ENCODE peak calls at places on chromosome 15, in eight cellular contexts. A is activated T-cell treated with anti-CD3 and anti-CD28 coated beads for 24 hours, H is ELR, C is heart left ventricle, N is dorsolateral prefrontal cortex, D is NCI-H2171, K is NAMALWA, O is posterior cingulate gyrus. W is an unnamed sample.

GRCh38 chr15:72271895-72272212 is 500 bp downstream of the PARP6 start:
- DNase-seq in A (no peak), H (peak), C (no peak), N (no peak), D (no peak), K (peak), O (no peak), W (peak)

GRCh38 chr15:65329991-65330735 is 25.7 kb downstream of the RNU5B-1 start:
- DNase-seq in A (no peak), H (no peak), C (no peak), N (peak), D (no peak), K (no peak), O (peak), W (no peak)

GRCh38 chr15:97747342-97747741 is 213.2 kb upstream of the ARRDC4 start:
- DNase-seq in A (no peak), H (peak), C (no peak), N (no peak), D (no peak), K (no peak), O (no peak), W (peak)

GRCh38 chr15:93495799-93496637 is 407.0 kb upstream of the RGMA start:
- DNase-seq in A (no peak), H (no peak), C (peak), N (no peak), D (no peak), K (no peak), O (no peak), W (no peak)

GRCh38 chr15:101489236-101489632 is 273 bp downstream of the PCSK6 start:
- DNase-seq in A (no peak), H (no peak), C (peak), N (no peak), D (peak), K (no peak), O (peak), W (no peak)

GRCh38 chr15:57356636-57357035 is 19.7 kb upstream of the CGNL1 start:
- DNase-seq in A (no peak), H (peak), C (no peak), N (no peak), D (no peak), K (no peak), O (no peak), W (peak)

GRCh38 chr15:78317145-78317836 is 17.9 kb upstream of the SKIC8 start:
- DNase-seq in A (no peak), H (peak), C (peak), N (no peak), D (no peak), K (no peak), O (no peak), W (peak)

GRCh38 chr15:55587321-55588069 is 650 bp downstream of the PYGO1 start:
- DNase-seq in A (no peak), H (peak), C (peak), N (no peak), D (peak), K (no peak), O (peak), W (peak)

GRCh38 chr15:58994906-58995453 is 7.5 kb downstream of the RNF111 start:
- DNase-seq in A (no peak), H (no peak), C (no peak), N (no peak), D (no peak), K (no peak), O (no peak), W (no peak)

GRCh38 chr15:37773111-37773860 is 161.2 kb upstream of the TMCO5A start:
- DNase-seq in A (no peak), H (peak), C (no peak), N (no peak), D (no peak), K (no peak), O (no peak), W (peak)

GRCh38 chr15:34122771-34123183 is 20.9 kb downstream of the PGBD4 start:
- DNase-seq in A (no peak), H (peak), C (no peak), N (no peak), D (no peak), K (no peak), O (peak), W (peak)

GRCh38 chr15:100902436-100903190 is 16.5 kb upstream of the LRRK1 start:
- DNase-seq in A (no peak), H (peak), C (peak), N (no peak), D (peak), K (no peak), O (peak), W (peak)

GRCh38 chr15:81387629-81388430 is 13.8 kb upstream of the TMC3 start:
- DNase-seq in A (no peak), H (no peak), C (no peak), N (no peak), D (no peak), K (no peak), O (no peak), W (no peak)

GRCh38 chr15:58988011-58988785 is 735 bp downstream of the RNF111 start:
- DNase-seq in A (peak), H (peak), C (peak), N (peak), D (peak), K (peak), O (peak), W (peak)

GRCh38 chr15:53962646-53963561 is 15.3 kb upstream of the UNC13C start:
- DNase-seq in A (peak), H (peak), C (no peak), N (no peak), D (no peak), K (peak), O (peak), W (no peak)

GRCh38 chr15:83682476-83683162 is 28.7 kb downstream of the ADAMTSL3 start:
- DNase-seq in A (no peak), H (no peak), C (no peak), N (no peak), D (no peak), K (no peak), O (no peak), W (no peak)

GRCh38 chr15:66721020-66721419 is 19.0 kb downstream of the SMAD6 start:
- DNase-seq in A (no peak), H (no peak), C (no peak), N (no peak), D (no peak), K (no peak), O (peak), W (no peak)

GRCh38 chr15:50075292-50075691 is 43.7 kb downstream of the ATP8B4 start:
- DNase-seq in A (no peak), H (no peak), C (no peak), N (no peak), D (no peak), K (no peak), O (no peak), W (no peak)

GRCh38 chr15:78761891-78762385 is 49.3 kb downstream of the ADAMTS7 start:
- DNase-seq in A (no peak), H (no peak), C (peak), N (peak), D (no peak), K (no peak), O (peak), W (no peak)

GRCh38 chr15:73233623-73234022 is 135.1 kb downstream of the HCN4 start:
- DNase-seq in A (no peak), H (peak), C (no peak), N (no peak), D (no peak), K (no peak), O (no peak), W (no peak)

GRCh38 chr15:77031376-77032050 is 36.6 kb downstream of the PSTPIP1 start:
- DNase-seq in A (no peak), H (peak), C (peak), N (peak), D (peak), K (peak), O (peak), W (peak)

GRCh38 chr15:28178290-28178689 is 79.2 kb upstream of the OCA2 start:
- DNase-seq in A (no peak), H (no peak), C (no peak), N (no peak), D (no peak), K (no peak), O (no peak), W (no peak)

GRCh38 chr15:36814708-36815107 is 235.3 kb downstream of the CDIN1 start:
- DNase-seq in A (no peak), H (no peak), C (no peak), N (no peak), D (no peak), K (no peak), O (no peak), W (no peak)

GRCh38 chr15:48861813-48862431 is 16.0 kb upstream of the EID1 start:
- DNase-seq in A (peak), H (peak), C (no peak), N (no peak), D (peak), K (peak), O (no peak), W (peak)

GRCh38 chr15:59245583-59245982 is 38.9 kb downstream of the LDHAL6B start:
- DNase-seq in A (no peak), H (no peak), C (no peak), N (no peak), D (no peak), K (no peak), O (no peak), W (peak)

GRCh38 chr15:57565326-57565725 is 26.4 kb upstream of the MYZAP start:
- DNase-seq in A (peak), H (no peak), C (no peak), N (no peak), D (no peak), K (no peak), O (no peak), W (no peak)

GRCh38 chr15:64883097-64883581 is 28.6 kb upstream of the ANKDD1A start:
- DNase-seq in A (peak), H (peak), C (no peak), N (no peak), D (no peak), K (no peak), O (peak), W (peak)

GRCh38 chr15:66944121-66944520 is 121.3 kb upstream of the SMAD3 start:
- DNase-seq in A (no peak), H (no peak), C (no peak), N (no peak), D (no peak), K (no peak), O (no peak), W (no peak)

GRCh38 chr15:29089731-29090616 is 179.6 kb downstream of the NSMCE3 start:
- DNase-seq in A (no peak), H (peak), C (no peak), N (no peak), D (no peak), K (peak), O (peak), W (peak)